ENCODE peak calls at places on chromosomes 4 and X, in five cellular contexts. V is fibroblast of lung, A is PC-9, K is OCI-LY7, G is colonic mucosa. J is an unnamed sample. For H3K9me3, the result is how much of the 10 kb centered on the place peaks cover.

GRCh38 chr4:20127626-20128025 is 124.1 kb upstream of the SLIT2 start:
- DNase-seq in V (peak), A (no peak), K (no peak), G (no peak), J (no peak)

GRCh38 chrX:120653000-120653399 is 23.1 kb upstream of the C1GALT1C1 start:
- DNase-seq in V (no peak), A (no peak), K (no peak), G (no peak), J (no peak)

GRCh38 chrX:30781711-30782444 is 107.2 kb downstream of the TAB3 start:
- DNase-seq in V (no peak), A (no peak), K (no peak), G (no peak), J (no peak)

GRCh38 chr4:174134361-174134760 is 149.1 kb downstream of the FBXO8 start:
- DNase-seq in V (peak), A (no peak), K (no peak), G (no peak), J (no peak)

GRCh38 chrX:143788265-143788664 is 67.7 kb upstream of the SPANXN2 start:
- DNase-seq in V (peak), A (no peak), K (peak), G (no peak), J (no peak)

GRCh38 chrX:39728025-39728424 is 369.7 kb downstream of the BCOR start:
- DNase-seq in V (no peak), A (no peak), K (no peak), G (no peak), J (no peak)

GRCh38 chr4:87036713-87037112 is 101.9 kb downstream of the AFF1 start:
- DNase-seq in V (no peak), A (no peak), K (no peak), G (no peak), J (no peak)

GRCh38 chr4:123398803-123399637 is 2.4 kb downstream of the SPRY1 start:
- DNase-seq in V (peak), A (peak), K (peak), G (peak), J (peak)

GRCh38 chr4:27692098-27692679 is 831.5 kb downstream of the STIM2 start:
- DNase-seq in V (peak), A (peak), K (peak), G (no peak), J (peak)

GRCh38 chrX:43500996-43501694 is 155.0 kb upstream of the MAOA start:
- DNase-seq in V (no peak), A (no peak), K (no peak), G (no peak), J (no peak)

GRCh38 chrX:27680726-27681125 is 90.6 kb downstream of the DCAF8L2 start:
- DNase-seq in V (peak), A (no peak), K (no peak), G (no peak), J (no peak)

GRCh38 chr4:163554870-163555465 is 60.5 kb downstream of the TMA16 start:
- DNase-seq in V (peak), A (no peak), K (peak), G (no peak), J (no peak)

GRCh38 chrX:153406903-153407302 is 4.4 kb upstream of the ZFP92 start:
- DNase-seq in V (no peak), A (no peak), K (no peak), G (no peak), J (no peak)

GRCh38 chr4:185712350-185713024 is 99.5 kb downstream of the SORBS2 start:
- DNase-seq in V (no peak), A (no peak), K (no peak), G (no peak), J (no peak)

GRCh38 chr4:26197018-26197779 is 123.6 kb upstream of the RBPJ start:
- DNase-seq in V (peak), A (peak), K (peak), G (no peak), J (no peak)

GRCh38 chr4:153465922-153466636 is at the start of gene TMEM131L:
- DNase-seq in V (peak), A (peak), K (peak), G (peak), J (peak)

GRCh38 chr4:168888715-168889215 is 121.3 kb downstream of the CBR4 start:
- DNase-seq in V (no peak), A (no peak), K (no peak), G (no peak), J (no peak)
- TF ChIP-seq CTCF in V (no peak), A (no peak), K (no peak), G (no peak), J (no peak)

GRCh38 chr4:48028654-48029053 is 12.1 kb downstream of the NIPAL1 start:
- DNase-seq in V (no peak), A (no peak), K (no peak), G (no peak), J (no peak)
- H3K27ac ChIP-seq in V (no peak), A (no peak), K (no peak), G (no peak), J (no peak)

DNA sequence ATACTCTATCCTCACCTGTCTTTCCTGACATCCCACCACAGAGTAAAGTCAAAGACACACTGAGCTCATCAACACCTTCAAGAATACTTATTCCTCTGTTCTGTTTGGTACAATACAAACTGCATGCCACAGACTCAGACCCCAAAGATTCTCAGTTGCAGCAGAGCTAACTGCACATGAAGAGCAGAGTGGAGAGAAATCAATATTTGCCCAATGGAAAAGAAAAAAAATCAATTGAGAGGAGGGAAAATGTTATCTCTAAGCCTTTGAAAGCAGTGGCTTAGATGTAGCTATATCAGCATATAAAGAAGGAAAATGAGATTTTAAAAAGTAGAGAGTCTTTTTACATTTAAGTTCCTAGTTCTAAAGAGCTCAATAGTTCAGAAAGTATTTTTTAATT is 180.2 kb downstream of the NWD2 start:
- DNase-seq in V (no peak), A (no peak), K (no peak), G (no peak), J (no peak)
- H3K9me3 ChIP-seq in V (under half), A (under half), K (under half), G (under half), J (under half)

GRCh38 chrX:1657367-1658082 is 42.7 kb downstream of the ASMT start:
- DNase-seq in V (no peak), A (no peak), K (peak), G (peak), J (no peak)
- TF ChIP-seq CTCF in V (no peak), A (no peak), K (peak), G (no peak), J (no peak)

J was measured in endodermal cell.